ENCODE peak calls at places on chromosome 17, in six cellular contexts. V is A549, Q is cardiac fibroblast, A is neural progenitor cell, F is GM12878, P is GM10248. E is an unnamed sample.
A peak's percentile ranks its signal among the peaks of the same experiment; 100 is the strongest.

GRCh38 chr17:44759096-44759915 is 518 bp downstream of the ADAM11 start:
- DNase-seq in V (no peak), Q (no peak), A (peak; percentile 25), F (no peak), P (no peak), E (no peak)

GRCh38 chr17:57537524-57538410 is 207.3 kb downstream of the CCDC182 start:
- DNase-seq in V (no peak), Q (peak; percentile 33), A (peak; percentile 93), F (no peak), P (no peak), E (no peak)

GRCh38 chr17:20784100-20784665 is 204.7 kb downstream of the CDRT15L2 start:
- DNase-seq in V (no peak), Q (no peak), A (no peak), F (no peak), P (no peak), E (no peak)

GRCh38 chr17:64332502-64332901 is 58.2 kb downstream of the PECAM1 start:
- DNase-seq in V (no peak), Q (peak; percentile 53), A (no peak), F (no peak), P (no peak), E (no peak)

GRCh38 chr17:45127209-45127582 is 5.1 kb downstream of the PLCD3 start:
- DNase-seq in V (no peak), Q (no peak), A (no peak), F (no peak), P (no peak), E (no peak)

GRCh38 chr17:20291853-20292252 is 175.5 kb downstream of the LGALS9B start:
- DNase-seq in V (no peak), Q (peak; percentile 12), A (no peak), F (no peak), P (no peak), E (no peak)

GRCh38 chr17:79874329-79874981 is 35.2 kb upstream of the CBX4 start:
- DNase-seq in V (peak; percentile 95), Q (peak; percentile 39), A (peak; percentile 58), F (no peak), P (peak; percentile 63), E (peak; percentile 73)

GRCh38 chr17:74325743-74326379 is at the start of gene KIF19:
- DNase-seq in V (no peak), Q (peak; percentile 5), A (peak; percentile 85), F (no peak), P (peak; percentile 88), E (peak; percentile 91)

GRCh38 chr17:19533718-19534561 is at the start of gene SLC47A1:
- DNase-seq in V (peak; percentile 76), Q (peak; percentile 40), A (peak; percentile 67), F (no peak), P (no peak), E (peak; percentile 41)

GRCh38 chr17:12553625-12554024 is 112.1 kb upstream of the MYOCD start:
- DNase-seq in V (no peak), Q (no peak), A (no peak), F (no peak), P (no peak), E (no peak)

GRCh38 chr17:61468263-61468907 is 16.2 kb downstream of the TBX4 start:
- DNase-seq in V (no peak), Q (no peak), A (no peak), F (no peak), P (no peak), E (no peak)

GRCh38 chr17:79988163-79988971 is 47.3 kb downstream of the TBC1D16 start:
- DNase-seq in V (peak; percentile 65), Q (peak; percentile 82), A (no peak), F (no peak), P (no peak), E (no peak)

GRCh38 chr17:332558-333322 is 19.9 kb downstream of the RPH3AL start:
- DNase-seq in V (no peak), Q (peak; percentile 45), A (no peak), F (no peak), P (no peak), E (no peak)

GRCh38 chr17:47423406-47424295 is 99.9 kb downstream of the EFCAB13 start:
- DNase-seq in V (peak; percentile 41), Q (no peak), A (peak; percentile 50), F (no peak), P (peak; percentile 41), E (peak; percentile 53)

GRCh38 chr17:71428897-71429296 is 691.9 kb upstream of the SOX9 start:
- DNase-seq in V (no peak), Q (no peak), A (no peak), F (no peak), P (no peak), E (no peak)

GRCh38 chr17:1597861-1598342 is 30.7 kb downstream of the SLC43A2 start:
- DNase-seq in V (no peak), Q (no peak), A (no peak), F (no peak), P (no peak), E (no peak)

GRCh38 chr17:3022197-3022596 is 41.2 kb downstream of the OR1D5 start:
- DNase-seq in V (no peak), Q (no peak), A (no peak), F (no peak), P (no peak), E (no peak)

GRCh38 chr17:57294629-57295501 is 38.5 kb downstream of the MSI2 start:
- DNase-seq in V (peak; percentile 44), Q (no peak), A (no peak), F (no peak), P (no peak), E (no peak)

GRCh38 chr17:48492401-48493298 is 38.2 kb downstream of the HOXB1 start:
- DNase-seq in V (peak; percentile 85), Q (peak; percentile 68), A (peak; percentile 72), F (no peak), P (peak; percentile 83), E (peak; percentile 87)

GRCh38 chr17:4497101-4497824 is 1.4 kb upstream of the SPNS2 start:
- DNase-seq in V (peak; percentile 40), Q (no peak), A (no peak), F (peak; percentile 21), P (peak; percentile 53), E (no peak)

GRCh38 chr17:8223356-8224063 is 13.1 kb upstream of the AURKB start:
- DNase-seq in V (peak; percentile 48), Q (peak; percentile 59), A (peak; percentile 85), F (no peak), P (peak; percentile 60), E (peak; percentile 66)

GRCh38 chr17:29140051-29140582 is 40.1 kb downstream of the MYO18A start:
- DNase-seq in V (no peak), Q (peak; percentile 68), A (peak; percentile 86), F (no peak), P (peak; percentile 80), E (peak; percentile 85)

GRCh38 chr17:77819497-77819896 is 139.0 kb upstream of the TNRC6C start:
- DNase-seq in V (no peak), Q (no peak), A (no peak), F (no peak), P (no peak), E (no peak)

GRCh38 chr17:56595831-56596740 is 2.6 kb downstream of the NOG start:
- DNase-seq in V (no peak), Q (no peak), A (peak; percentile 59), F (no peak), P (no peak), E (peak; percentile 32)

GRCh38 chr17:38663125-38663751 is 11.5 kb downstream of the EPOP start:
- DNase-seq in V (peak; percentile 94), Q (peak; percentile 57), A (peak; percentile 95), F (no peak), P (peak; percentile 78), E (peak; percentile 83)

DNA sequence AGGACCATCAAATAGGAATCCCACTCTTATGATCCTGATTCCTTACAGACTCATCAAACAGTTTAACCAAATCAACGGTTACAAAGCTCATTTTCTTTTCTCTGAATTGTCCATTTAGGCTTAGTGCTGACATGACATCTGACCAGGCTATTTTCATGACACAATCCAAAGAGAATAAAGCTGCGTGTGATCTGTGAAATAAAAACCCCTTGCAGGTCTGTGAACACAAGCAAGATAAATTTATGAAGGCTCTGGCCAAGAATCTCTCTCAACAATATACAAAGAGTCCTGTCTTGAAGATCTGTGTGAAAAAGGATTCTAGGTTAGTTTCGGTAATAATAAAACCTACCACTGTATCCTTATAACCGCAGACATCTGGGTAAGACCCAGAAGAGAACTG is 22.0 kb downstream of the COG1 start:
- DNase-seq in V (no peak), Q (no peak), A (no peak), F (no peak), P (no peak), E (no peak)
- TF ChIP-seq CTCF in V (no peak), Q (no peak), A (no peak), F (no peak), P (no peak), E (no peak)

GRCh38 chr17:75764711-75765421 is at the start of gene GALK1:
- DNase-seq in V (peak; percentile 81), Q (peak; percentile 74), A (peak; percentile 85), F (no peak), P (peak; percentile 89), E (peak; percentile 92)
- TF ChIP-seq CTCF in V (peak; percentile 65), Q (peak; percentile 70), A (peak; percentile 60), F (peak; percentile 78), P (peak; percentile 88), E (peak; percentile 62)

DNA sequence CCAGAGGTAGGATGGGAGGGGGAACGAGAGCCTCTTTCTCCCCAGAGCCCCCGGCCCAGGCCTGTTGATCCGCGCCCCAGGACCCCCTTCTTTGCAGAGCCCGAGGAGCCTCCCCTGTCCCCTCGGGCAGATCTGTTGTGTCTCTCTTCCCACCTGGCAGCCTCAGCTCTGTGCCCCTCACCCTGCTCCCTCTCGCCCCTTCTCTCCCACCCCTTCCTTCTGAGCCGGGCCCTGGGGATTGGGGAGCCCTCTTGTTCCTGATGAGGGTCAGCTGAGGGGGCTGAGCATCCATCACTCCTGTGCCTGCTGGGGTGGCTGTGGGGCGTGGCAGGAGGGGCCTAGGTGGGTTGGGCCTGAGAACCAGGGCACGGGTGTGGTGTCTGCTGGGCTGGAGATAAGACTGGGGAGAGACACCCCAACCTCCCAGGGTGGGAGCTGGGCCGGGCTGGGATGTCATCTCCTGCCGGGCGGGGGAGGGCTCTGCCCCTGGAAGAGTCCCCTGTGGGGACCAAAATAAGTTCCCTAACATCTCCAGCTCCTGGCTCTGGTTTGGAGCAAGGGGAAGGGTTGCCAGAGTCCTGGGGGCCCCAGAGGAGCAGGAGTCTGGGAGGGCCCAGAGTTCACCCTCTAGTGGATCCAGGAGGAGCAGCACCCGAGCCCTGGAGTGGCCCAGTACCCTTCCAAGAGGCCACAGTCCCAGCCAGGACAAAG is 65.4 kb downstream of the MRC2 start:
- DNase-seq in V (peak; percentile 58), Q (peak; percentile 54), A (peak; percentile 63), F (no peak), P (no peak), E (no peak)
- TF ChIP-seq CTCF in V (peak; percentile 47), Q (peak; percentile 73), A (peak; percentile 51), F (peak; percentile 37), P (peak; percentile 14), E (peak; percentile 4)

GRCh38 chr17:50619489-50619888 is 15.2 kb upstream of the ABCC3 start:
- DNase-seq in V (no peak), Q (no peak), A (no peak), F (no peak), P (no peak), E (no peak)

GRCh38 chr17:50621562-50621961 is 13.1 kb upstream of the ABCC3 start:
- DNase-seq in V (no peak), Q (peak; percentile 49), A (no peak), F (no peak), P (no peak), E (no peak)

GRCh38 chr17:50618941-50619340 is 15.7 kb upstream of the ABCC3 start:
- DNase-seq in V (no peak), Q (no peak), A (no peak), F (no peak), P (no peak), E (no peak)

GRCh38 chr17:50620237-50620636 is 14.4 kb upstream of the ABCC3 start:
- DNase-seq in V (no peak), Q (no peak), A (no peak), F (no peak), P (no peak), E (no peak)

GRCh38 chr17:50620848-50621247 is 13.8 kb upstream of the ABCC3 start:
- DNase-seq in V (no peak), Q (no peak), A (peak; percentile 49), F (no peak), P (no peak), E (no peak)
- TF ChIP-seq CTCF in V (no peak), Q (no peak), A (peak; percentile 49), F (no peak), P (no peak), E (no peak)